ENCODE peak calls at places on chromosomes 11 and 22, in ten cellular contexts. B is HT1080, J is fibroblast of the aortic adventitia, K is EL, P is RWPE1, Q is non-pigmented ciliary epithelial cell, H is heart right ventricle, L is WTC11, R is AG04449, V is GM04504. X is an unnamed sample.

GRCh38 chr22:48391171-48391711 is 1436.4 kb downstream of the BRD1 start:
- DNase-seq in B (no peak), J (no peak), K (no peak), P (no peak), Q (no peak), H (no peak), L (no peak), R (no peak), V (no peak), X (no peak)

GRCh38 chr11:39806652-39807051 is 1652.8 kb downstream of the LRRC4C start:
- DNase-seq in B (peak), J (no peak), K (no peak), P (peak), Q (no peak), H (no peak), L (no peak), R (no peak), V (no peak), X (no peak)

GRCh38 chr22:33654173-33654890 is 265.9 kb downstream of the LARGE1 start:
- DNase-seq in B (no peak), J (no peak), K (no peak), P (no peak), Q (no peak), H (no peak), L (no peak), R (no peak), V (no peak), X (no peak)

GRCh38 chr11:81869337-81870065 is 864.2 kb downstream of the FAM181B start:
- DNase-seq in B (peak), J (no peak), K (no peak), P (no peak), Q (peak), H (no peak), L (no peak), R (no peak), V (no peak), X (no peak)

GRCh38 chr11:63670738-63671321 is 346 bp downstream of the ATL3 start:
- DNase-seq in B (peak), J (no peak), K (peak), P (peak), Q (no peak), H (peak), L (peak), R (no peak), V (no peak), X (peak)

GRCh38 chr11:6249822-6250555 is 9.6 kb upstream of the CCKBR start:
- DNase-seq in B (peak), J (peak), K (peak), P (peak), Q (peak), H (peak), L (no peak), R (peak), V (no peak), X (peak)

GRCh38 chr11:47672283-47672730 is 29.9 kb upstream of the MTCH2 start:
- DNase-seq in B (peak), J (peak), K (peak), P (no peak), Q (no peak), H (no peak), L (no peak), R (no peak), V (no peak), X (no peak)

GRCh38 chr22:21064917-21065864 is 19.4 kb downstream of the LRRC74B start:
- DNase-seq in B (no peak), J (no peak), K (no peak), P (no peak), Q (no peak), H (no peak), L (no peak), R (no peak), V (no peak), X (no peak)

GRCh38 chr11:75239551-75240290 is 853 bp upstream of the TPBGL start:
- DNase-seq in B (no peak), J (no peak), K (no peak), P (no peak), Q (no peak), H (no peak), L (no peak), R (no peak), V (no peak), X (no peak)

GRCh38 chr11:102552020-102552419 is 21.5 kb upstream of the MMP7 start:
- DNase-seq in B (no peak), J (no peak), K (no peak), P (no peak), Q (no peak), H (no peak), L (no peak), R (no peak), V (no peak), X (no peak)

GRCh38 chr11:118956094-118956846 is at the start of gene UPK2:
- DNase-seq in B (peak), J (peak), K (peak), P (peak), Q (no peak), H (peak), L (peak), R (no peak), V (peak), X (peak)

GRCh38 chr11:118310781-118311485 is 6.4 kb downstream of the CD3E start:
- DNase-seq in B (no peak), J (no peak), K (no peak), P (no peak), Q (no peak), H (no peak), L (no peak), R (no peak), V (no peak), X (no peak)

GRCh38 chr11:67379061-67380058 is 6.0 kb upstream of the CLCF1 start:
- DNase-seq in B (peak), J (peak), K (peak), P (peak), Q (no peak), H (no peak), L (no peak), R (no peak), V (no peak), X (no peak)

GRCh38 chr11:68312117-68312779 is at the start of gene LRP5:
- DNase-seq in B (no peak), J (no peak), K (peak), P (peak), Q (no peak), H (no peak), L (no peak), R (no peak), V (no peak), X (peak)

GRCh38 chr11:69307871-69308381 is 14.0 kb downstream of the MYEOV start:
- DNase-seq in B (no peak), J (no peak), K (no peak), P (no peak), Q (no peak), H (no peak), L (no peak), R (no peak), V (no peak), X (no peak)

GRCh38 chr11:73053964-73054363 is 88.2 kb downstream of the FCHSD2 start:
- DNase-seq in B (no peak), J (no peak), K (no peak), P (no peak), Q (no peak), H (no peak), L (no peak), R (no peak), V (no peak), X (no peak)

GRCh38 chr11:80136991-80137390 is 696.2 kb upstream of the TENM4 start:
- DNase-seq in B (peak), J (peak), K (peak), P (no peak), Q (peak), H (no peak), L (no peak), R (no peak), V (no peak), X (no peak)

GRCh38 chr22:48943567-48944432 is 883.9 kb downstream of the BRD1 start:
- DNase-seq in B (peak), J (no peak), K (no peak), P (no peak), Q (no peak), H (no peak), L (peak), R (no peak), V (no peak), X (no peak)

GRCh38 chr11:2258501-2259465 is 11.6 kb downstream of the ASCL2 start:
- DNase-seq in B (no peak), J (no peak), K (no peak), P (no peak), Q (no peak), H (no peak), L (no peak), R (no peak), V (no peak), X (no peak)